ENCODE peak calls at places on chromosomes 12 and 14, in eight cellular contexts. One of them, this sample, is unnamed.

GRCh38 chr14:68718033-68718725 is 74.7 kb downstream of the ZFP36L1 start:
- DNase-seq in astrocyte of the spinal cord: no peak
- DNase-seq in HFF-Myc: no peak
- DNase-seq in AG10803: no peak
- DNase-seq in adrenal gland: no peak
- DNase-seq in ovary: no peak
- DNase-seq in progenitor cell of endocrine pancreas: no peak
- DNase-seq in neural crest cell: no peak
- DNase-seq in this sample: no peak

GRCh38 chr14:100524233-100524932 is 62.8 kb downstream of the BEGAIN start:
- DNase-seq in astrocyte of the spinal cord: no peak
- DNase-seq in progenitor cell of endocrine pancreas: no peak
- DNase-seq in HFF-Myc: no peak
- DNase-seq in adrenal gland: no peak
- DNase-seq in neural crest cell: no peak
- DNase-seq in ovary: no peak
- DNase-seq in AG10803: no peak
- DNase-seq in this sample: no peak

GRCh38 chr12:15152456-15152855 is 68.8 kb downstream of the RERG start:
- DNase-seq in adrenal gland: no peak
- DNase-seq in ovary: no peak
- DNase-seq in progenitor cell of endocrine pancreas: no peak
- DNase-seq in AG10803: peak; percentile 8
- DNase-seq in neural crest cell: no peak
- DNase-seq in astrocyte of the spinal cord: peak; percentile 40
- DNase-seq in HFF-Myc: no peak
- DNase-seq in this sample: peak; percentile 36

GRCh38 chr14:90720336-90720735 is 95.9 kb downstream of the TTC7B start:
- DNase-seq in adrenal gland: no peak
- DNase-seq in progenitor cell of endocrine pancreas: no peak
- DNase-seq in HFF-Myc: no peak
- DNase-seq in ovary: no peak
- DNase-seq in neural crest cell: no peak
- DNase-seq in astrocyte of the spinal cord: no peak
- DNase-seq in AG10803: no peak
- DNase-seq in this sample: peak; percentile 16

GRCh38 chr12:51721281-51721940 is 127.1 kb downstream of the FIGNL2 start:
- DNase-seq in ovary: peak; percentile 48
- DNase-seq in HFF-Myc: no peak
- DNase-seq in progenitor cell of endocrine pancreas: peak; percentile 28
- DNase-seq in neural crest cell: no peak
- DNase-seq in astrocyte of the spinal cord: peak; percentile 13
- DNase-seq in adrenal gland: peak; percentile 22
- DNase-seq in AG10803: no peak
- DNase-seq in this sample: peak; percentile 36

GRCh38 chr12:7403466-7403865 is 40.5 kb downstream of the CD163L1 start:
- DNase-seq in HFF-Myc: no peak
- DNase-seq in adrenal gland: no peak
- DNase-seq in neural crest cell: no peak
- DNase-seq in astrocyte of the spinal cord: no peak
- DNase-seq in AG10803: no peak
- DNase-seq in ovary: no peak
- DNase-seq in progenitor cell of endocrine pancreas: no peak
- DNase-seq in this sample: peak; percentile 1

GRCh38 chr12:120466560-120467315 is 2.8 kb downstream of the SRSF9 start:
- DNase-seq in adrenal gland: peak; percentile 60
- DNase-seq in ovary: peak; percentile 48
- DNase-seq in AG10803: peak; percentile 44
- DNase-seq in neural crest cell: peak; percentile 55
- DNase-seq in HFF-Myc: no peak
- DNase-seq in progenitor cell of endocrine pancreas: peak; percentile 18
- DNase-seq in astrocyte of the spinal cord: peak; percentile 26
- DNase-seq in this sample: peak; percentile 57

GRCh38 chr12:127280393-127281275 is 986.3 kb upstream of the TMEM132C start:
- DNase-seq in AG10803: no peak
- DNase-seq in ovary: peak; percentile 17
- DNase-seq in progenitor cell of endocrine pancreas: peak; percentile 72
- DNase-seq in astrocyte of the spinal cord: no peak
- DNase-seq in neural crest cell: peak; percentile 78
- DNase-seq in HFF-Myc: no peak
- DNase-seq in adrenal gland: peak; percentile 68
- DNase-seq in this sample: no peak

GRCh38 chr12:14076538-14076937 is 95.1 kb upstream of the GRIN2B start:
- DNase-seq in ovary: no peak
- DNase-seq in neural crest cell: no peak
- DNase-seq in AG10803: no peak
- DNase-seq in progenitor cell of endocrine pancreas: no peak
- DNase-seq in adrenal gland: no peak
- DNase-seq in HFF-Myc: no peak
- DNase-seq in astrocyte of the spinal cord: no peak
- DNase-seq in this sample: no peak

GRCh38 chr12:121798807-121799174 is 5.0 kb upstream of the SETD1B start:
- DNase-seq in AG10803: no peak
- DNase-seq in ovary: no peak
- DNase-seq in progenitor cell of endocrine pancreas: no peak
- DNase-seq in adrenal gland: no peak
- DNase-seq in HFF-Myc: no peak
- DNase-seq in neural crest cell: no peak
- DNase-seq in astrocyte of the spinal cord: no peak
- DNase-seq in this sample: no peak

GRCh38 chr12:72025524-72025923 is 86.9 kb downstream of the TPH2 start:
- DNase-seq in AG10803: no peak
- DNase-seq in ovary: no peak
- DNase-seq in HFF-Myc: no peak
- DNase-seq in adrenal gland: no peak
- DNase-seq in progenitor cell of endocrine pancreas: no peak
- DNase-seq in astrocyte of the spinal cord: no peak
- DNase-seq in neural crest cell: no peak
- DNase-seq in this sample: no peak

GRCh38 chr14:61461808-61462275 is 140.5 kb downstream of the PRKCH start:
- DNase-seq in astrocyte of the spinal cord: peak; percentile 85
- DNase-seq in AG10803: peak; percentile 74
- DNase-seq in HFF-Myc: peak; percentile 52
- DNase-seq in ovary: no peak
- DNase-seq in adrenal gland: peak; percentile 58
- DNase-seq in neural crest cell: peak; percentile 57
- DNase-seq in progenitor cell of endocrine pancreas: peak; percentile 21
- DNase-seq in this sample: peak; percentile 89

GRCh38 chr14:74765721-74766120 is 2.6 kb downstream of the YLPM1 start:
- DNase-seq in HFF-Myc: no peak
- DNase-seq in AG10803: no peak
- DNase-seq in adrenal gland: no peak
- DNase-seq in progenitor cell of endocrine pancreas: no peak
- DNase-seq in astrocyte of the spinal cord: no peak
- DNase-seq in neural crest cell: no peak
- DNase-seq in ovary: no peak
- DNase-seq in this sample: no peak

GRCh38 chr14:22781606-22782000 is 15.1 kb downstream of the OXA1L start:
- DNase-seq in neural crest cell: no peak
- DNase-seq in ovary: no peak
- DNase-seq in HFF-Myc: no peak
- DNase-seq in astrocyte of the spinal cord: peak; percentile 59
- DNase-seq in adrenal gland: no peak
- DNase-seq in AG10803: peak; percentile 25
- DNase-seq in progenitor cell of endocrine pancreas: no peak
- DNase-seq in this sample: no peak

GRCh38 chr12:122850695-122851350 is 15.6 kb downstream of the HIP1R start:
- DNase-seq in adrenal gland: peak; percentile 21
- DNase-seq in progenitor cell of endocrine pancreas: no peak
- DNase-seq in neural crest cell: no peak
- DNase-seq in ovary: no peak
- DNase-seq in astrocyte of the spinal cord: peak; percentile 60
- DNase-seq in AG10803: peak; percentile 28
- DNase-seq in HFF-Myc: no peak
- DNase-seq in this sample: no peak

GRCh38 chr14:30848449-30849240 is 25.7 kb upstream of the COCH start:
- DNase-seq in progenitor cell of endocrine pancreas: no peak
- DNase-seq in AG10803: no peak
- DNase-seq in neural crest cell: no peak
- DNase-seq in astrocyte of the spinal cord: no peak
- DNase-seq in adrenal gland: no peak
- DNase-seq in ovary: no peak
- DNase-seq in HFF-Myc: no peak
- DNase-seq in this sample: no peak

GRCh38 chr14:32559048-32559447 is 229.9 kb downstream of the AKAP6 start:
- DNase-seq in HFF-Myc: no peak
- DNase-seq in AG10803: peak; percentile 47
- DNase-seq in adrenal gland: no peak
- DNase-seq in neural crest cell: no peak
- DNase-seq in astrocyte of the spinal cord: peak; percentile 3
- DNase-seq in ovary: no peak
- DNase-seq in progenitor cell of endocrine pancreas: no peak
- DNase-seq in this sample: no peak

GRCh38 chr12:57323402-57323801 is 72.4 kb upstream of the STAC3 start:
- DNase-seq in AG10803: no peak
- DNase-seq in HFF-Myc: no peak
- DNase-seq in adrenal gland: no peak
- DNase-seq in ovary: no peak
- DNase-seq in astrocyte of the spinal cord: no peak
- DNase-seq in neural crest cell: no peak
- DNase-seq in progenitor cell of endocrine pancreas: no peak
- DNase-seq in this sample: no peak

GRCh38 chr12:124147579-124147978 is 147.3 kb upstream of the RFLNA start:
- DNase-seq in progenitor cell of endocrine pancreas: no peak
- DNase-seq in HFF-Myc: no peak
- DNase-seq in ovary: no peak
- DNase-seq in neural crest cell: no peak
- DNase-seq in adrenal gland: no peak
- DNase-seq in AG10803: no peak
- DNase-seq in astrocyte of the spinal cord: no peak
- DNase-seq in this sample: no peak

GRCh38 chr12:52947738-52948423 is 1.0 kb upstream of the KRT18 start:
- DNase-seq in HFF-Myc: no peak
- DNase-seq in neural crest cell: no peak
- DNase-seq in adrenal gland: no peak
- DNase-seq in progenitor cell of endocrine pancreas: no peak
- DNase-seq in ovary: no peak
- DNase-seq in AG10803: no peak
- DNase-seq in astrocyte of the spinal cord: no peak
- DNase-seq in this sample: no peak

DNA sequence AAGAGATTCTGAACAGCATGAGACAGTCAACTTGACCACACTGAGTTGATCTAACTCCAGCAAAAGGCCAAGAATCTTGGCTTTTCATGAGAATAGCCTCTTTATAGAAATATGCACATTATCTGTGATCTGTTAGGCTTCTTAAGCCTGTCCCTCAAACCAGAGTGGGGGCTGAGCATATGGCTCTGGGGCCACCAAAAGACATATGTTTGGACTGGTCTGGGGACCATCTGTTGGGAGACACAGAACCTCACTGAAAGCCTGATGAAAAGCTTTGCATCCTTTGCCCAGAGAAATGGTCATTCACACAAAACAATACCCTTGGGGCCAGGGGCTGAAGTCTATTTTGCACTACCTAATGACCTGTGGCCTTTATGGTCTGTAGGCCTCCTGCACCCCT is 165.3 kb upstream of the PRMT8 start:
- DNase-seq in HFF-Myc: no peak
- DNase-seq in astrocyte of the spinal cord: no peak
- DNase-seq in AG10803: no peak
- DNase-seq in progenitor cell of endocrine pancreas: no peak
- DNase-seq in adrenal gland: no peak
- DNase-seq in ovary: no peak
- DNase-seq in neural crest cell: no peak
- DNase-seq in this sample: no peak
- TF ChIP-seq CTCF in HFF-Myc: no peak
- TF ChIP-seq CTCF in astrocyte of the spinal cord: no peak
- TF ChIP-seq CTCF in AG10803: no peak
- TF ChIP-seq CTCF in progenitor cell of endocrine pancreas: no peak
- TF ChIP-seq CTCF in adrenal gland: no peak
- TF ChIP-seq CTCF in ovary: no peak
- TF ChIP-seq CTCF in neural crest cell: no peak
- TF ChIP-seq CTCF in this sample: no peak

DNA sequence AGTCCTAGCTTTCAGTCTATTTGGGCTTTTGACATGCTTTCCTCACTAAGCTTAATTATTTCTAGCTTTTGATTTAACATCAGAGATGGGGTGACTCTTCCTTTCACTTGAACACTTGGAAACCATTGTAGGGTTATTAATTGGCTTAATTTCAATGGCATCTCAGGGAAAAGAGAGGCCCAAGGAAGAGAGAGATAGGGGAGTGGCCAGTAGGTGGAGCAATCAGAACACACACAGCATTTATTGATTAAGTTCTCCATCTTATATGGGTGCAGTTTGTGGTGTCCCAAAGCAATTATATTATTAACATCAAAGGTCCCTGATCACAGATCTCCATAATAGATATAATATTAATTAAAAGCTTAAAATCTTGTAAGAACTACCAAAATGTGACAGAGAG is 1466.1 kb upstream of the SEL1L start:
- DNase-seq in ovary: no peak
- DNase-seq in adrenal gland: no peak
- DNase-seq in astrocyte of the spinal cord: no peak
- DNase-seq in HFF-Myc: no peak
- DNase-seq in AG10803: no peak
- DNase-seq in progenitor cell of endocrine pancreas: no peak
- DNase-seq in neural crest cell: no peak
- DNase-seq in this sample: no peak
- TF ChIP-seq CTCF in ovary: no peak
- TF ChIP-seq CTCF in adrenal gland: no peak
- TF ChIP-seq CTCF in astrocyte of the spinal cord: peak; percentile 22
- TF ChIP-seq CTCF in HFF-Myc: no peak
- TF ChIP-seq CTCF in AG10803: peak; percentile 34
- TF ChIP-seq CTCF in progenitor cell of endocrine pancreas: peak; percentile 35
- TF ChIP-seq CTCF in neural crest cell: peak; percentile 40
- TF ChIP-seq CTCF in this sample: no peak

DNA sequence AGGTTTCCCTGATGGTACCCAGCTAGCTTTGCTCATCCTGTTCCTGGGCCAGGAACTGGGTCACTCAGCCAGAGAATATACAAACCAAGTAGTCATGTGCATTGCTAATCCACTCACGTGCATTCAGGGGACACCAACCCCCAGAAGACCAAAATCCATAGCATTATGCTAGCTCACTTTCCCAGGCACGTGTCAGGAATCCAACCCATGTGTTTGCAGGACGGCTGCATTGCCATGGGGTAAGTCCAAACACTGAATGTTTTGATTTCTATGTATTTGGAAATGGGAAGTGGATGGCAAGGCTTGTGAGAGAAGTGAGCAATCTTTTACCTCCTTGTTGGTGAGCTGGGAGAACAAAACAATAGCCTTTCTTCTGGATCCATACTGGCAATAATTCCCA is 87.1 kb upstream of the FOXN3 start:
- DNase-seq in adrenal gland: no peak
- DNase-seq in AG10803: peak; percentile 48
- DNase-seq in ovary: no peak
- DNase-seq in neural crest cell: no peak
- DNase-seq in progenitor cell of endocrine pancreas: no peak
- DNase-seq in HFF-Myc: no peak
- DNase-seq in astrocyte of the spinal cord: no peak
- DNase-seq in this sample: no peak
- TF ChIP-seq CTCF in adrenal gland: no peak
- TF ChIP-seq CTCF in AG10803: no peak
- TF ChIP-seq CTCF in ovary: no peak
- TF ChIP-seq CTCF in neural crest cell: no peak
- TF ChIP-seq CTCF in progenitor cell of endocrine pancreas: no peak
- TF ChIP-seq CTCF in HFF-Myc: no peak
- TF ChIP-seq CTCF in astrocyte of the spinal cord: no peak
- TF ChIP-seq CTCF in this sample: no peak

DNA sequence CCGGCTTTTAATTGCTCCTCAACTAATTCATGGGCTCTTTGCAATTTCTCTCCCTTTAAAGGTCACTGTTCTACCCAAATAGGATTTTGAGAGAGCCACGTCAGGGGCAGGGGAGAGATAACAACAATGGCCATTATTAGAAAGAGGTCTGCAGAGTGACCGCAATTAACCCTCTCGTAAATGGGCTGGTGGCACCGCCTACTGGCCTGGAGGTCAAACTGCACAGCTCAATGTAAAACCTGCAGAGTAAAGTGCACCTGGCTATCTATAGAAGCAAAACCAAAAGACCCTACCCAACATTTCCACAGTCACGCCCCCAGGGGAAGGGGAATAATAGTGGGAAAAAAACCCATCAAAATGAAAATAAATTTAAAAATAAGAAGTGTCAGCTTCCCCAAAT is 21.6 kb upstream of the CLEC4E start:
- DNase-seq in adrenal gland: no peak
- DNase-seq in neural crest cell: no peak
- DNase-seq in HFF-Myc: no peak
- DNase-seq in ovary: no peak
- DNase-seq in AG10803: no peak
- DNase-seq in astrocyte of the spinal cord: no peak
- DNase-seq in progenitor cell of endocrine pancreas: no peak
- DNase-seq in this sample: no peak
- TF ChIP-seq CTCF in adrenal gland: no peak
- TF ChIP-seq CTCF in neural crest cell: peak; percentile 30
- TF ChIP-seq CTCF in HFF-Myc: peak; percentile 27
- TF ChIP-seq CTCF in ovary: no peak
- TF ChIP-seq CTCF in AG10803: no peak
- TF ChIP-seq CTCF in astrocyte of the spinal cord: no peak
- TF ChIP-seq CTCF in progenitor cell of endocrine pancreas: peak; percentile 33
- TF ChIP-seq CTCF in this sample: no peak